ENCODE peak calls at places on chromosome 4, in four cellular contexts. One of them, this sample, is unnamed.

GRCh38 chr4:38723114-38723513 is 59.1 kb downstream of the KLF3 start:
- DNase-seq in Panc1: no peak
- DNase-seq in tibial artery: no peak
- DNase-seq in tibial nerve: no peak
- DNase-seq in this sample: no peak

GRCh38 chr4:110163327-110164070 is 34.9 kb downstream of the ELOVL6 start:
- DNase-seq in tibial artery: no peak
- DNase-seq in tibial nerve: no peak
- DNase-seq in Panc1: no peak
- DNase-seq in this sample: no peak

GRCh38 chr4:184807797-184808718 is 17.7 kb downstream of the ACSL1 start:
- DNase-seq in Panc1: no peak
- DNase-seq in tibial nerve: no peak
- DNase-seq in tibial artery: peak; percentile 57
- DNase-seq in this sample: no peak

GRCh38 chr4:78298618-78299017 is 241.5 kb downstream of the FRAS1 start:
- DNase-seq in tibial artery: no peak
- DNase-seq in Panc1: no peak
- DNase-seq in tibial nerve: no peak
- DNase-seq in this sample: no peak

GRCh38 chr4:78058591-78059523 is 1.7 kb downstream of the FRAS1 start:
- DNase-seq in tibial artery: peak; percentile 68
- DNase-seq in Panc1: no peak
- DNase-seq in tibial nerve: peak; percentile 22
- DNase-seq in this sample: no peak

GRCh38 chr4:76987153-76987562 is 37.6 kb downstream of the SEPTIN11 start:
- DNase-seq in Panc1: no peak
- DNase-seq in tibial nerve: no peak
- DNase-seq in tibial artery: no peak
- DNase-seq in this sample: no peak

GRCh38 chr4:113695328-113696169 is 66.0 kb downstream of the CAMK2D start:
- DNase-seq in tibial nerve: no peak
- DNase-seq in tibial artery: no peak
- DNase-seq in Panc1: no peak
- DNase-seq in this sample: no peak

GRCh38 chr4:178814908-178815307 is 1372.7 kb upstream of the AGA start:
- DNase-seq in tibial nerve: no peak
- DNase-seq in Panc1: peak; percentile 18
- DNase-seq in tibial artery: no peak
- DNase-seq in this sample: no peak

GRCh38 chr4:3399277-3400194 is 42.2 kb upstream of the HGFAC start:
- DNase-seq in Panc1: no peak
- DNase-seq in tibial artery: peak; percentile 88
- DNase-seq in tibial nerve: no peak
- DNase-seq in this sample: no peak

GRCh38 chr4:145044341-145044740 is 53.7 kb downstream of the ANAPC10 start:
- DNase-seq in tibial artery: no peak
- DNase-seq in tibial nerve: no peak
- DNase-seq in Panc1: no peak
- DNase-seq in this sample: no peak

GRCh38 chr4:20252656-20253271 is 1.1 kb downstream of the SLIT2 start:
- DNase-seq in tibial nerve: peak; percentile 18
- DNase-seq in Panc1: no peak
- DNase-seq in tibial artery: peak; percentile 74
- DNase-seq in this sample: no peak

GRCh38 chr4:112170451-112170993 is 25.3 kb downstream of the FAM241A start:
- DNase-seq in tibial artery: no peak
- DNase-seq in Panc1: peak; percentile 66
- DNase-seq in tibial nerve: no peak
- DNase-seq in this sample: no peak

GRCh38 chr4:147723316-147723715 is 8.6 kb upstream of the ARHGAP10 start:
- DNase-seq in tibial artery: peak; percentile 83
- DNase-seq in tibial nerve: no peak
- DNase-seq in Panc1: no peak
- DNase-seq in this sample: no peak

GRCh38 chr4:70706516-70706915 is 15.2 kb upstream of the RUFY3 start:
- DNase-seq in tibial artery: no peak
- DNase-seq in Panc1: no peak
- DNase-seq in tibial nerve: no peak
- DNase-seq in this sample: no peak

GRCh38 chr4:82891728-82892466 is 944 bp upstream of the SEC31A start:
- DNase-seq in tibial artery: no peak
- DNase-seq in tibial nerve: no peak
- DNase-seq in Panc1: no peak
- DNase-seq in this sample: no peak

GRCh38 chr4:14247767-14248166 is 620.2 kb upstream of the BOD1L1 start:
- DNase-seq in Panc1: no peak
- DNase-seq in tibial nerve: no peak
- DNase-seq in tibial artery: no peak
- DNase-seq in this sample: no peak

GRCh38 chr4:22014222-22014741 is 65.7 kb upstream of the KCNIP4 start:
- DNase-seq in Panc1: no peak
- DNase-seq in tibial nerve: no peak
- DNase-seq in tibial artery: no peak
- DNase-seq in this sample: no peak

DNA sequence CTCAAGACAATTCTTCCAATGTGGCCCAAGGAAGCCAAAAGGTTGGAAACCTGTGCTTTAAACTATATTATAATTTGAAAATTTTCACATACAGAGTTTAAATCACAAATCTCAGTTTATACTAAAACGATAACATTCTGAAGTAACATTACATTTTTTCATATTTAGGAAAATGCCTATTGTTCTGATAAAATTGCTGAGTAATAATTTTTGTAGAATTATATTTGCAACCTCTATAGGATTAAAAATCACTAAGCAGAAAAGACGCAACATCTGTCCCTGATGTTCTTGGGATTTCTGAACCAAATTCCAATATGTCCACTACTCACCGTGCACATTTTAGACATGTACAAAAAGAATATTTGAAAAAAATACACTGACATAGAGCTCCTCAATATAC is 10.5 kb downstream of the ZNF732 start:
- DNase-seq in tibial nerve: no peak
- DNase-seq in Panc1: no peak
- DNase-seq in tibial artery: no peak
- DNase-seq in this sample: no peak
- H3K9me3 ChIP-seq in tibial nerve: no peaks in the 10 kb centered on the region
- H3K9me3 ChIP-seq in Panc1: no peaks in the 10 kb centered on the region
- H3K9me3 ChIP-seq in tibial artery: no peaks in the 10 kb centered on the region
- H3K9me3 ChIP-seq in this sample: peaks cover 63% of the 10 kb centered on the region

GRCh38 chr4:80841587-80842281 is 188.8 kb upstream of the BMP3 start:
- DNase-seq in tibial nerve: no peak
- DNase-seq in Panc1: no peak
- DNase-seq in tibial artery: no peak
- DNase-seq in this sample: no peak
- H3K9me3 ChIP-seq in tibial nerve: no peaks in the 10 kb centered on the region
- H3K9me3 ChIP-seq in Panc1: no peaks in the 10 kb centered on the region
- H3K9me3 ChIP-seq in tibial artery: no peaks in the 10 kb centered on the region
- H3K9me3 ChIP-seq in this sample: no peaks in the 10 kb centered on the region

GRCh38 chr4:11138964-11139363 is 289.7 kb downstream of the HS3ST1 start:
- DNase-seq in Panc1: no peak
- DNase-seq in tibial nerve: no peak
- DNase-seq in tibial artery: no peak
- DNase-seq in this sample: no peak
- H3K9me3 ChIP-seq in Panc1: no peaks in the 10 kb centered on the region
- H3K9me3 ChIP-seq in tibial nerve: no peaks in the 10 kb centered on the region
- H3K9me3 ChIP-seq in tibial artery: no peaks in the 10 kb centered on the region
- H3K9me3 ChIP-seq in this sample: no peaks in the 10 kb centered on the region

DNA sequence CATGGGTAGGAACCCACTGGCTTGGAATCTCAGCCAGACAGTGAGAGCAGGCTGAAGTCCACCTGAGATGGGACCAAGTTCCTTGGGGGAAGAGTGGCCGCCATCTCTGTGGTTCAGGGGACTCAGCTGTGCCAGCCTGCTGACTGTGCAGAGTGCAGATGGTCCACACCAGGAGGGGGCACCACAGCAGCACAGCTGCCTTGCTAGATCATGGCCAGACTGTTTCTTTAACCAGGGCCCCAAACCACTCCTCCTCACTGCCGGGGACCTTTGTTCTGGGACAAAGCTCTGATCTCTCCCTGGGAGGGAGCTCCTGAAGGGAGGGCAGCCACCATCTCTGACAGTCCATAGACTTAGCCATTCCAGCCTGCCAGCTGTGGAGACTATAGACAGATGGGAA is 2189.6 kb downstream of the PCDH7 start:
- DNase-seq in tibial artery: no peak
- DNase-seq in Panc1: no peak
- DNase-seq in tibial nerve: no peak
- DNase-seq in this sample: no peak
- H3K9me3 ChIP-seq in tibial artery: no peaks in the 10 kb centered on the region
- H3K9me3 ChIP-seq in Panc1: no peaks in the 10 kb centered on the region
- H3K9me3 ChIP-seq in tibial nerve: no peaks in the 10 kb centered on the region
- H3K9me3 ChIP-seq in this sample: peaks cover 3% of the 10 kb centered on the region

DNA sequence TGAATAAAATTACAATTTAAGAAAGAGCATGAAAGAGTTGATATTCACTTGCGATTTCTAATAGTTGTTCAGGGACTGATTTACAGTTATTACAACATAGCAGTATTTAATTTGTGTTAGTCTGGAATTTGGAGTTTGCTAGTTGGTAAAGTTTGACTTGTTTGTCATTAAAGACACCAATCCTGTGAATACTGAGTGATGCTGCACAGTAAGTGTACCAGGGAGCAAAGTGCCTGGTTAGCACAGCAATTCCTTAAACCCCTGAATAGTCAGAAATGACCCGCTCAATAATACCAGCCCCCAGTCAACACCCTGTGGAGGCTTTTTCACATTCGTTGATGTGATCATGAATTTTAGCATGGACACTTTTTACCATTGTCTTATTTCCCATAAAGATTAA is 122.2 kb upstream of the GC start:
- DNase-seq in tibial artery: no peak
- DNase-seq in Panc1: no peak
- DNase-seq in tibial nerve: no peak
- DNase-seq in this sample: no peak
- H3K9me3 ChIP-seq in tibial artery: no peaks in the 10 kb centered on the region
- H3K9me3 ChIP-seq in Panc1: no peaks in the 10 kb centered on the region
- H3K9me3 ChIP-seq in tibial nerve: no peaks in the 10 kb centered on the region
- H3K9me3 ChIP-seq in this sample: no peaks in the 10 kb centered on the region

DNA sequence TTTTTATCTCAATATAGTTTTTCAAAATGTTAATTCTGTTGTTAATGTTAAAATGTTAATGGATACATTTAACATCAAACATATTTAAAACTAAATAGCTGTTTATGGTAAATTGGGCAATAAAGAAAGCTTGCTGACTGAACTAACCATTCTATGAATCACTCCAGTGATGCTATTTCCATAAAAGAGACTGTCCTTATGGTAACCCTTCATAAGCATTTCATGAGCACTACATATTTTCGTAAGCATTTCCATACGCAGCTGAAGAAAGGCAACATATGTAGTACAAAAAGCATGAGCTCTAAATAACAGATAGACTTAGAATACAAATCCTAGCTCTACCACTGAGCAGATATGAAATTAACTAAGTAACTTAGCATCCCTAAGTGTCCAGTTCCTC is 188.9 kb downstream of the COL25A1 start:
- DNase-seq in Panc1: no peak
- DNase-seq in tibial nerve: no peak
- DNase-seq in tibial artery: no peak
- DNase-seq in this sample: no peak
- H3K9me3 ChIP-seq in Panc1: no peaks in the 10 kb centered on the region
- H3K9me3 ChIP-seq in tibial nerve: no peaks in the 10 kb centered on the region
- H3K9me3 ChIP-seq in tibial artery: no peaks in the 10 kb centered on the region
- H3K9me3 ChIP-seq in this sample: no peaks in the 10 kb centered on the region

GRCh38 chr4:129064717-129065116 is 28.6 kb downstream of the SCLT1 start:
- DNase-seq in tibial artery: no peak
- DNase-seq in tibial nerve: no peak
- DNase-seq in Panc1: no peak
- DNase-seq in this sample: no peak

GRCh38 chr4:129062580-129062979 is 30.8 kb downstream of the SCLT1 start:
- DNase-seq in Panc1: no peak
- DNase-seq in tibial artery: no peak
- DNase-seq in tibial nerve: no peak
- DNase-seq in this sample: no peak

GRCh38 chr4:129059028-129059427 is 34.3 kb downstream of the SCLT1 start:
- DNase-seq in tibial nerve: no peak
- DNase-seq in Panc1: no peak
- DNase-seq in tibial artery: no peak
- DNase-seq in this sample: no peak

DNA sequence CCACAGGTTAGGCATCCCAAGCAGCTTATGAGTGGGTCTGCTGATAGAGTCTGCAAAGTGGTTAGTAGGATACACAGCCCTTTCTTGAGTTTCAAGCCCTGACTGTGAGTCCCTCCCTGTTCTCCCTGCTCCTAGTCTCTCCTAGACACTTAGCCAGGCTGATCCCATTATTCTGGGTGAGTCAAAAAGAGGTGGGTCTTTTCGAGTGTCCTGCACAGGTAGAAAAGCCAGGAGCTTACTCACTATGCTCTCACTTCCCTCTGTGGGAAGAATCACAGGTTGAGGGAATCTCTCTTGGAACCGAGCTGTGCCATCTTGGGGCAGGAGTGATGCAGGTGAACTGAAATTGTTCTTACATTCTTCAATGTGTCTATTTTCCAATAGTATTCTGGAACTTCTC is 29.7 kb downstream of the SCLT1 start:
- DNase-seq in tibial artery: no peak
- DNase-seq in tibial nerve: no peak
- DNase-seq in Panc1: no peak
- DNase-seq in this sample: no peak
- H3K9me3 ChIP-seq in tibial artery: peaks cover 5% of the 10 kb centered on the region
- H3K9me3 ChIP-seq in tibial nerve: peaks cover 5% of the 10 kb centered on the region
- H3K9me3 ChIP-seq in Panc1: peaks cover 22% of the 10 kb centered on the region
- H3K9me3 ChIP-seq in this sample: peaks cover 50% of the 10 kb centered on the region

DNA sequence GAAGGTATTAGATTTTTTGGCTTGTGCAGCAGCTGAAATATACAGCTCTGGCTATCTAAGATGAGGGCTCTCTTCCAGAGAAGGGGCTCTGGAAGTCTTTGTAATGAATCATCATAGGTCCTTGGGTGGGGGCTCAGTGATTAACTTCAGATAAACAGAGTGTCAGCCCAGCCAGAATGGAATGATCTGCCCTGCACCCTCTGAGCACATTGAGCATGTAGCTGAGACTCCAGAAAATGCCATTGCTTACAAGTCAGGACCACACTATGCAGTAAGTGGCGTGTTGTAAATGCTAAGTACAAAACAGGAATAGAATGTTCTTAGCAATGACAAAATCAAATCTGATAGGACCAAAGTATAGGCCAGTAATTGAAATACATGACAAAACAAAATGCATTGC is 836.0 kb downstream of the PDHA2 start:
- DNase-seq in tibial artery: no peak
- DNase-seq in Panc1: no peak
- DNase-seq in tibial nerve: no peak
- DNase-seq in this sample: no peak
- H3K9me3 ChIP-seq in tibial artery: no peaks in the 10 kb centered on the region
- H3K9me3 ChIP-seq in Panc1: no peaks in the 10 kb centered on the region
- H3K9me3 ChIP-seq in tibial nerve: no peaks in the 10 kb centered on the region
- H3K9me3 ChIP-seq in this sample: no peaks in the 10 kb centered on the region

GRCh38 chr4:48997962-48998361 is 11.9 kb downstream of the CWH43 start:
- DNase-seq in tibial artery: no peak
- DNase-seq in Panc1: no peak
- DNase-seq in tibial nerve: no peak
- DNase-seq in this sample: no peak
- H3K9me3 ChIP-seq in tibial artery: no peaks in the 10 kb centered on the region
- H3K9me3 ChIP-seq in Panc1: no peaks in the 10 kb centered on the region
- H3K9me3 ChIP-seq in tibial nerve: no peaks in the 10 kb centered on the region
- H3K9me3 ChIP-seq in this sample: peaks cover 3% of the 10 kb centered on the region

This sample was measured in esophagus squamous epithelium.